ENCODE peak calls at places on chromosome 12, in nine cellular contexts. I, L, Q, G, Y, B, R, X and M are unnamed samples.

GRCh38 chr12:9813821-9814798 is 13.2 kb upstream of the KLRF1 start:
- DNase-seq in L (peak; percentile 16), I (peak; percentile 81), R (peak; percentile 19), Y (peak; percentile 73), Q (no peak), G (peak; percentile 82), X (peak; percentile 86), B (peak; percentile 78), M (peak; percentile 77)

GRCh38 chr12:29710104-29710503 is 73.6 kb downstream of the TMTC1 start:
- DNase-seq in R (no peak), G (no peak), L (peak; percentile 25), B (no peak), X (no peak), I (peak; percentile 86), Y (peak; percentile 63), Q (no peak), M (no peak)

GRCh38 chr12:12686472-12686871 is 9.5 kb downstream of the GPR19 start:
- DNase-seq in R (no peak), Q (no peak), X (no peak), G (no peak), I (no peak), L (no peak), B (no peak), Y (no peak), M (no peak)

GRCh38 chr12:123998344-123998941 is 25.4 kb downstream of the ZNF664 start:
- DNase-seq in I (no peak), G (no peak), X (no peak), Q (peak; percentile 23), B (peak; percentile 58), L (no peak), R (no peak), Y (peak; percentile 51), M (no peak)

GRCh38 chr12:123914726-123915345 is 57.8 kb downstream of the CCDC92 start:
- DNase-seq in I (peak; percentile 15), X (no peak), Y (no peak), G (no peak), B (no peak), Q (no peak), R (no peak), L (no peak), M (no peak)

GRCh38 chr12:6827982-6828670 is at the start of gene P3H3:
- DNase-seq in I (peak; percentile 70), Y (peak; percentile 63), Q (no peak), G (no peak), B (no peak), L (peak; percentile 56), X (no peak), R (peak; percentile 30), M (peak; percentile 34)

GRCh38 chr12:110266980-110267620 is 13.9 kb upstream of the ATP2A2 start:
- DNase-seq in R (peak; percentile 82), X (no peak), Y (peak; percentile 87), L (peak; percentile 77), I (peak; percentile 56), Q (no peak), B (no peak), G (no peak), M (no peak)

GRCh38 chr12:29743801-29744200 is 39.9 kb downstream of the TMTC1 start:
- DNase-seq in I (no peak), Q (peak; percentile 80), G (no peak), Y (peak; percentile 86), R (peak; percentile 98), B (no peak), X (no peak), L (peak; percentile 85), M (no peak)

GRCh38 chr12:130705174-130705880 is 10.8 kb downstream of the RIMBP2 start:
- DNase-seq in I (no peak), R (no peak), Q (no peak), B (no peak), G (no peak), Y (no peak), L (no peak), X (no peak), M (no peak)

GRCh38 chr12:18799140-18799446 is 61.2 kb downstream of the CAPZA3 start:
- DNase-seq in X (no peak), R (no peak), L (peak; percentile 39), B (no peak), Q (no peak), G (no peak), I (no peak), Y (no peak), M (no peak)

GRCh38 chr12:94080684-94081009 is 67.7 kb upstream of the PLXNC1 start:
- DNase-seq in Y (no peak), R (no peak), L (no peak), I (no peak), X (no peak), Q (no peak), B (no peak), G (no peak), M (no peak)

GRCh38 chr12:2825133-2825532 is 9.7 kb downstream of the NRIP2 start:
- DNase-seq in G (no peak), X (no peak), B (no peak), Y (no peak), L (no peak), I (peak; percentile 49), R (no peak), Q (no peak), M (no peak)

GRCh38 chr12:80763874-80764273 is 47.2 kb downstream of the MYF5 start:
- DNase-seq in L (peak; percentile 50), Q (no peak), G (no peak), X (peak; percentile 70), I (peak; percentile 74), B (peak; percentile 46), R (peak; percentile 35), Y (peak; percentile 73), M (peak; percentile 58)

GRCh38 chr12:49367381-49368239 is at the start of gene SPATS2:
- DNase-seq in Y (peak; percentile 46), G (peak; percentile 91), B (no peak), Q (no peak), L (peak; percentile 25), X (peak; percentile 63), I (no peak), R (no peak), M (no peak)

GRCh38 chr12:47558625-47559345 is 147.0 kb downstream of the RPAP3 start:
- DNase-seq in X (no peak), R (no peak), G (no peak), Y (no peak), L (no peak), B (no peak), Q (no peak), I (no peak), M (no peak)

GRCh38 chr12:117013726-117014125 is 85.5 kb downstream of the TESC start:
- DNase-seq in I (no peak), Y (no peak), B (no peak), G (no peak), L (peak; percentile 33), X (no peak), Q (no peak), R (no peak), M (no peak)

GRCh38 chr12:12282761-12283160 is 15.9 kb upstream of the LRP6 start:
- DNase-seq in L (peak; percentile 90), I (no peak), X (no peak), G (no peak), Y (peak; percentile 76), B (no peak), Q (no peak), R (peak; percentile 28), M (no peak)

GRCh38 chr12:57091633-57092528 is 3.0 kb downstream of the NAB2 start:
- DNase-seq in G (no peak), Y (no peak), I (no peak), Q (no peak), L (no peak), R (no peak), B (no peak), X (no peak), M (no peak)
- H3K4me3 ChIP-seq in G (no peak overlapping the region), Y (no peak overlapping the region), I (no peak overlapping the region), Q (peak overlapping the region; percentile 74), L (peak overlapping the region; percentile 93), R (peak overlapping the region; percentile 84), B (no peak overlapping the region), X (no peak overlapping the region), M (no peak overlapping the region)

GRCh38 chr12:76786986-76787385 is 23.1 kb downstream of the ZDHHC17 start:
- DNase-seq in R (no peak), X (no peak), B (no peak), I (no peak), G (no peak), L (no peak), Y (no peak), Q (no peak), M (no peak)

GRCh38 chr12:76782440-76782996 is 18.6 kb downstream of the ZDHHC17 start:
- DNase-seq in I (no peak), Y (no peak), X (no peak), B (no peak), Q (no peak), L (no peak), G (no peak), R (no peak), M (no peak)

GRCh38 chr12:76787689-76788088 is 23.8 kb downstream of the ZDHHC17 start:
- DNase-seq in I (no peak), R (no peak), Y (no peak), G (no peak), B (no peak), X (no peak), Q (no peak), L (no peak), M (no peak)

GRCh38 chr12:76785407-76785806 is 21.5 kb downstream of the ZDHHC17 start:
- DNase-seq in R (no peak), I (no peak), X (no peak), B (no peak), Y (no peak), L (no peak), G (no peak), Q (no peak), M (no peak)

DNA sequence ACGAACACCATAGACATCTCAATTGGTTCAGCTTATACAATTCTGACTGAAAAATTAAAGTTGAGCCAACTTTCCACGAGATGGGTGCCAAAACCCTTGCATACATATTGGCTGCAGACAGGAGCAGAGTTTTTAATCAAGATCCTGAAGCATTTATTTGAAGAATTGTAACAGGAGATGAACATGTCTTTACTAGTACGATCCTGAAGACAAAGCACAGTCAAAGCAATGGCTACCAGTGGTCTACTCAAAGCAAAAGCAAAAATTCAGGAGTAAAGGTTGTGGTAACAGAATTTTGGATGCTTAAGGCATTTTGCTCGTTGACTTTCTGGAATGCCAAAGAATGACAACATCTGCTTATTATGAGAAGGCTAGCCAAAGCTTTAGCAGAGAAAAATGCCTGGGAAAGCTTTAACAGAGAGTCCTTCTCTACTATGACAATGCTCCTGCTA is 20.7 kb downstream of the ZDHHC17 start:
- DNase-seq in L (peak; percentile 87), R (peak; percentile 21), Q (peak; percentile 33), X (no peak), Y (peak; percentile 70), I (no peak), G (no peak), B (no peak), M (no peak)
- H3K4me3 ChIP-seq in L (no peak overlapping the region), R (no peak overlapping the region), Q (no peak overlapping the region), X (no peak overlapping the region), Y (no peak overlapping the region), I (no peak overlapping the region), G (no peak overlapping the region), B (no peak overlapping the region), M (no peak overlapping the region)

GRCh38 chr12:52953181-52953841 is 4.4 kb downstream of the KRT18 start:
- DNase-seq in R (no peak), B (no peak), I (no peak), L (no peak), Y (no peak), X (no peak), Q (no peak), G (no peak), M (no peak)
- H3K4me3 ChIP-seq in R (no peak overlapping the region), B (no peak overlapping the region), I (no peak overlapping the region), L (no peak overlapping the region), Y (no peak overlapping the region), X (no peak overlapping the region), Q (no peak overlapping the region), G (no peak overlapping the region), M (no peak overlapping the region)

GRCh38 chr12:107748472-107748871 is 12.5 kb downstream of the PRDM4 start:
- DNase-seq in G (no peak), Y (peak; percentile 74), X (no peak), B (no peak), I (no peak), L (peak; percentile 78), Q (peak; percentile 38), R (peak; percentile 65), M (no peak)
- H3K4me3 ChIP-seq in G (no peak overlapping the region), Y (no peak overlapping the region), X (no peak overlapping the region), B (no peak overlapping the region), I (no peak overlapping the region), L (peak overlapping the region; percentile 25), Q (no peak overlapping the region), R (no peak overlapping the region), M (no peak overlapping the region)